ENCODE peak calls at places on chromosome 10, in four cellular contexts. One of them, this sample, is unnamed.

GRCh38 chr10:120221873-120222485 is 235.0 kb upstream of the PLPP4 start:
- DNase-seq in foreskin keratinocyte: peak; percentile 32
- DNase-seq in skeletal muscle cell: peak; percentile 0
- DNase-seq in cardiac fibroblast: peak; percentile 28
- DNase-seq in this sample: no peak

GRCh38 chr10:71396714-71397339 is at the start of gene CDH23:
- DNase-seq in foreskin keratinocyte: no peak
- DNase-seq in cardiac fibroblast: no peak
- DNase-seq in skeletal muscle cell: no peak
- DNase-seq in this sample: peak; percentile 72

GRCh38 chr10:95517536-95518454 is 43.4 kb downstream of the SORBS1 start:
- DNase-seq in skeletal muscle cell: no peak
- DNase-seq in cardiac fibroblast: peak; percentile 70
- DNase-seq in foreskin keratinocyte: no peak
- DNase-seq in this sample: no peak

GRCh38 chr10:46296629-46297275 is 10.0 kb downstream of the ANTXRL start:
- DNase-seq in foreskin keratinocyte: no peak
- DNase-seq in cardiac fibroblast: no peak
- DNase-seq in skeletal muscle cell: no peak
- DNase-seq in this sample: no peak

GRCh38 chr10:12579954-12580858 is 230.9 kb downstream of the CAMK1D start:
- DNase-seq in foreskin keratinocyte: no peak
- DNase-seq in skeletal muscle cell: no peak
- DNase-seq in cardiac fibroblast: no peak
- DNase-seq in this sample: no peak

GRCh38 chr10:132361581-132362101 is 29.6 kb downstream of the LRRC27 start:
- DNase-seq in cardiac fibroblast: no peak
- DNase-seq in skeletal muscle cell: no peak
- DNase-seq in foreskin keratinocyte: no peak
- DNase-seq in this sample: no peak

GRCh38 chr10:51773681-51774080 is 74.3 kb upstream of the CSTF2T start:
- DNase-seq in cardiac fibroblast: no peak
- DNase-seq in skeletal muscle cell: peak; percentile 31
- DNase-seq in foreskin keratinocyte: no peak
- DNase-seq in this sample: no peak

GRCh38 chr10:4384254-4384653 is 441.8 kb upstream of the AKR1E2 start:
- DNase-seq in skeletal muscle cell: no peak
- DNase-seq in cardiac fibroblast: peak; percentile 18
- DNase-seq in foreskin keratinocyte: no peak
- DNase-seq in this sample: no peak

GRCh38 chr10:5651086-5651764 is 15.2 kb downstream of the ASB13 start:
- DNase-seq in cardiac fibroblast: no peak
- DNase-seq in skeletal muscle cell: no peak
- DNase-seq in foreskin keratinocyte: no peak
- DNase-seq in this sample: no peak

GRCh38 chr10:128036746-128037542 is 89.3 kb downstream of the MKI67 start:
- DNase-seq in skeletal muscle cell: no peak
- DNase-seq in cardiac fibroblast: peak; percentile 42
- DNase-seq in foreskin keratinocyte: no peak
- DNase-seq in this sample: no peak

GRCh38 chr10:30386801-30387588 is 37.9 kb upstream of the MTPAP start:
- DNase-seq in cardiac fibroblast: no peak
- DNase-seq in skeletal muscle cell: no peak
- DNase-seq in foreskin keratinocyte: peak; percentile 62
- DNase-seq in this sample: no peak

GRCh38 chr10:71964669-71965515 is 697 bp downstream of the CHST3 start:
- DNase-seq in foreskin keratinocyte: no peak
- DNase-seq in skeletal muscle cell: no peak
- DNase-seq in cardiac fibroblast: peak; percentile 81
- DNase-seq in this sample: peak; percentile 77

GRCh38 chr10:89690027-89690426 is 11.4 kb upstream of the KIF20B start:
- DNase-seq in skeletal muscle cell: no peak
- DNase-seq in cardiac fibroblast: no peak
- DNase-seq in foreskin keratinocyte: no peak
- DNase-seq in this sample: no peak

GRCh38 chr10:117168135-117168674 is 29.1 kb upstream of the KCNK18 start:
- DNase-seq in foreskin keratinocyte: no peak
- DNase-seq in skeletal muscle cell: no peak
- DNase-seq in cardiac fibroblast: peak; percentile 41
- DNase-seq in this sample: no peak

GRCh38 chr10:114278140-114278883 is 39.3 kb downstream of the VWA2 start:
- DNase-seq in foreskin keratinocyte: no peak
- DNase-seq in cardiac fibroblast: no peak
- DNase-seq in skeletal muscle cell: no peak
- DNase-seq in this sample: no peak

GRCh38 chr10:62075912-62076311 is 174.4 kb downstream of the ARID5B start:
- DNase-seq in foreskin keratinocyte: no peak
- DNase-seq in cardiac fibroblast: no peak
- DNase-seq in skeletal muscle cell: no peak
- DNase-seq in this sample: no peak

GRCh38 chr10:31154996-31155395 is 123.3 kb upstream of the ZNF438 start:
- DNase-seq in skeletal muscle cell: no peak
- DNase-seq in foreskin keratinocyte: no peak
- DNase-seq in cardiac fibroblast: no peak
- DNase-seq in this sample: no peak

GRCh38 chr10:30581779-30582380 is 47.7 kb downstream of the LYZL2 start:
- DNase-seq in cardiac fibroblast: peak; percentile 74
- DNase-seq in foreskin keratinocyte: no peak
- DNase-seq in skeletal muscle cell: no peak
- DNase-seq in this sample: no peak

GRCh38 chr10:122140477-122140902 is 130.6 kb upstream of the BTBD16 start:
- DNase-seq in cardiac fibroblast: peak; percentile 66
- DNase-seq in skeletal muscle cell: no peak
- DNase-seq in foreskin keratinocyte: peak; percentile 37
- DNase-seq in this sample: peak; percentile 44

GRCh38 chr10:69088801-69089501 is 1.0 kb downstream of the SRGN start:
- DNase-seq in cardiac fibroblast: peak; percentile 85
- DNase-seq in foreskin keratinocyte: no peak
- DNase-seq in skeletal muscle cell: no peak
- DNase-seq in this sample: no peak

GRCh38 chr10:30631188-30631587 is 1.6 kb upstream of the LYZL2 start:
- DNase-seq in foreskin keratinocyte: no peak
- DNase-seq in skeletal muscle cell: no peak
- DNase-seq in cardiac fibroblast: no peak
- DNase-seq in this sample: no peak

GRCh38 chr10:43980715-43981114 is 332.0 kb upstream of the ZNF32 start:
- DNase-seq in cardiac fibroblast: no peak
- DNase-seq in skeletal muscle cell: no peak
- DNase-seq in foreskin keratinocyte: no peak
- DNase-seq in this sample: no peak

GRCh38 chr10:46524471-46525176 is 31.8 kb downstream of the GPRIN2 start:
- DNase-seq in cardiac fibroblast: peak; percentile 91
- DNase-seq in skeletal muscle cell: peak; percentile 75
- DNase-seq in foreskin keratinocyte: peak; percentile 42
- DNase-seq in this sample: peak; percentile 10

GRCh38 chr10:101817542-101818118 is 614 bp downstream of the OGA start:
- DNase-seq in skeletal muscle cell: peak; percentile 88
- DNase-seq in foreskin keratinocyte: peak; percentile 77
- DNase-seq in cardiac fibroblast: peak; percentile 98
- DNase-seq in this sample: peak; percentile 93

GRCh38 chr10:50231515-50232260 is 19.6 kb downstream of the ASAH2 start:
- DNase-seq in cardiac fibroblast: no peak
- DNase-seq in foreskin keratinocyte: no peak
- DNase-seq in skeletal muscle cell: no peak
- DNase-seq in this sample: no peak

GRCh38 chr10:27153855-27154198 is 357 bp downstream of the YME1L1 start:
- DNase-seq in skeletal muscle cell: no peak
- DNase-seq in cardiac fibroblast: peak; percentile 25
- DNase-seq in foreskin keratinocyte: peak; percentile 11
- DNase-seq in this sample: no peak

GRCh38 chr10:97508342-97508741 is 9.6 kb downstream of the UBTD1 start:
- DNase-seq in cardiac fibroblast: peak; percentile 66
- DNase-seq in skeletal muscle cell: no peak
- DNase-seq in foreskin keratinocyte: no peak
- DNase-seq in this sample: no peak

GRCh38 chr10:129815898-129816665 is 148.0 kb downstream of the EBF3 start:
- DNase-seq in cardiac fibroblast: no peak
- DNase-seq in foreskin keratinocyte: no peak
- DNase-seq in skeletal muscle cell: no peak
- DNase-seq in this sample: no peak

GRCh38 chr10:7410800-7411670 is at the start of gene SFMBT2:
- DNase-seq in skeletal muscle cell: no peak
- DNase-seq in foreskin keratinocyte: no peak
- DNase-seq in cardiac fibroblast: peak; percentile 84
- DNase-seq in this sample: peak; percentile 58

GRCh38 chr10:16964571-16965241 is 147.5 kb upstream of the RSU1 start:
- DNase-seq in foreskin keratinocyte: no peak
- DNase-seq in cardiac fibroblast: no peak
- DNase-seq in skeletal muscle cell: no peak
- DNase-seq in this sample: no peak

GRCh38 chr10:116247701-116248100 is 25.3 kb downstream of the GFRA1 start:
- DNase-seq in foreskin keratinocyte: no peak
- DNase-seq in cardiac fibroblast: no peak
- DNase-seq in skeletal muscle cell: no peak
- DNase-seq in this sample: no peak

GRCh38 chr10:14904316-14904732 is 25.7 kb downstream of the SUV39H2 start:
- DNase-seq in foreskin keratinocyte: no peak
- DNase-seq in skeletal muscle cell: no peak
- DNase-seq in cardiac fibroblast: peak; percentile 53
- DNase-seq in this sample: no peak